ENCODE peak calls at places on chromosomes 1 and 21, in eight cellular contexts. One of them, this sample, is unnamed.

GRCh38 chr1:54836594-54836993 is 35.5 kb upstream of the TTC22 start:
- DNase-seq in posterior vena cava: peak; percentile 65
- DNase-seq in cardiac muscle cell: no peak
- DNase-seq in aorta: no peak
- DNase-seq in HT-29: no peak
- DNase-seq in glomerular endothelial cell: no peak
- DNase-seq in mesendoderm: no peak
- DNase-seq in nephron progenitor cell: no peak
- DNase-seq in this sample: no peak

GRCh38 chr1:25706146-25707089 is 89.8 kb downstream of the MAN1C1 start:
- DNase-seq in mesendoderm: peak; percentile 41
- DNase-seq in aorta: no peak
- DNase-seq in nephron progenitor cell: no peak
- DNase-seq in HT-29: no peak
- DNase-seq in posterior vena cava: peak; percentile 62
- DNase-seq in glomerular endothelial cell: no peak
- DNase-seq in cardiac muscle cell: no peak
- DNase-seq in this sample: no peak

GRCh38 chr1:183287191-183287675 is 101.2 kb downstream of the LAMC2 start:
- DNase-seq in mesendoderm: peak; percentile 96
- DNase-seq in HT-29: no peak
- DNase-seq in cardiac muscle cell: peak; percentile 70
- DNase-seq in glomerular endothelial cell: no peak
- DNase-seq in aorta: no peak
- DNase-seq in nephron progenitor cell: no peak
- DNase-seq in posterior vena cava: peak; percentile 85
- DNase-seq in this sample: no peak

GRCh38 chr1:44390277-44390676 is 14.8 kb upstream of the RNF220 start:
- DNase-seq in posterior vena cava: no peak
- DNase-seq in nephron progenitor cell: no peak
- DNase-seq in mesendoderm: no peak
- DNase-seq in glomerular endothelial cell: no peak
- DNase-seq in cardiac muscle cell: no peak
- DNase-seq in HT-29: no peak
- DNase-seq in aorta: no peak
- DNase-seq in this sample: peak; percentile 83

GRCh38 chr1:67618285-67619018 is 66.5 kb upstream of the GADD45A start:
- DNase-seq in HT-29: no peak
- DNase-seq in nephron progenitor cell: no peak
- DNase-seq in cardiac muscle cell: no peak
- DNase-seq in aorta: peak; percentile 80
- DNase-seq in glomerular endothelial cell: peak; percentile 90
- DNase-seq in mesendoderm: no peak
- DNase-seq in posterior vena cava: peak; percentile 89
- DNase-seq in this sample: peak; percentile 95

GRCh38 chr1:57316291-57316690 is 107.6 kb downstream of the DAB1 start:
- DNase-seq in nephron progenitor cell: no peak
- DNase-seq in posterior vena cava: no peak
- DNase-seq in HT-29: no peak
- DNase-seq in cardiac muscle cell: no peak
- DNase-seq in aorta: no peak
- DNase-seq in glomerular endothelial cell: no peak
- DNase-seq in mesendoderm: no peak
- DNase-seq in this sample: no peak

GRCh38 chr1:207903767-207904166 is 7.2 kb downstream of the CD34 start:
- DNase-seq in mesendoderm: no peak
- DNase-seq in glomerular endothelial cell: no peak
- DNase-seq in nephron progenitor cell: no peak
- DNase-seq in aorta: no peak
- DNase-seq in HT-29: no peak
- DNase-seq in cardiac muscle cell: no peak
- DNase-seq in posterior vena cava: no peak
- DNase-seq in this sample: no peak

GRCh38 chr1:191558389-191558788 is 599.9 kb upstream of the RGS18 start:
- DNase-seq in glomerular endothelial cell: no peak
- DNase-seq in posterior vena cava: no peak
- DNase-seq in aorta: no peak
- DNase-seq in cardiac muscle cell: no peak
- DNase-seq in nephron progenitor cell: no peak
- DNase-seq in HT-29: no peak
- DNase-seq in mesendoderm: no peak
- DNase-seq in this sample: no peak

GRCh38 chr1:185969028-185969427 is 234.8 kb downstream of the HMCN1 start:
- DNase-seq in mesendoderm: no peak
- DNase-seq in aorta: no peak
- DNase-seq in posterior vena cava: no peak
- DNase-seq in nephron progenitor cell: no peak
- DNase-seq in HT-29: no peak
- DNase-seq in cardiac muscle cell: no peak
- DNase-seq in glomerular endothelial cell: no peak
- DNase-seq in this sample: no peak

GRCh38 chr1:29626066-29626465 is 389.7 kb downstream of the PTPRU start:
- DNase-seq in mesendoderm: no peak
- DNase-seq in nephron progenitor cell: no peak
- DNase-seq in cardiac muscle cell: no peak
- DNase-seq in aorta: no peak
- DNase-seq in glomerular endothelial cell: no peak
- DNase-seq in HT-29: no peak
- DNase-seq in posterior vena cava: peak; percentile 23
- DNase-seq in this sample: no peak

GRCh38 chr21:46002841-46003574 is 21.4 kb downstream of the COL6A1 start:
- DNase-seq in nephron progenitor cell: peak; percentile 2
- DNase-seq in cardiac muscle cell: no peak
- DNase-seq in HT-29: no peak
- DNase-seq in posterior vena cava: peak; percentile 80
- DNase-seq in mesendoderm: no peak
- DNase-seq in aorta: peak; percentile 74
- DNase-seq in glomerular endothelial cell: no peak
- DNase-seq in this sample: no peak

GRCh38 chr1:156667610-156667967 is 9.6 kb downstream of the NES start:
- DNase-seq in HT-29: no peak
- DNase-seq in nephron progenitor cell: no peak
- DNase-seq in aorta: no peak
- DNase-seq in posterior vena cava: no peak
- DNase-seq in glomerular endothelial cell: no peak
- DNase-seq in cardiac muscle cell: peak; percentile 26
- DNase-seq in mesendoderm: no peak
- DNase-seq in this sample: no peak

GRCh38 chr1:2921970-2922686 is 99.1 kb upstream of the ACTRT2 start:
- DNase-seq in nephron progenitor cell: no peak
- DNase-seq in aorta: no peak
- DNase-seq in HT-29: peak; percentile 31
- DNase-seq in mesendoderm: no peak
- DNase-seq in cardiac muscle cell: no peak
- DNase-seq in posterior vena cava: no peak
- DNase-seq in glomerular endothelial cell: no peak
- DNase-seq in this sample: no peak

GRCh38 chr1:14878124-14878523 is 275.4 kb upstream of the TMEM51 start:
- DNase-seq in aorta: no peak
- DNase-seq in HT-29: no peak
- DNase-seq in glomerular endothelial cell: no peak
- DNase-seq in posterior vena cava: no peak
- DNase-seq in nephron progenitor cell: no peak
- DNase-seq in cardiac muscle cell: no peak
- DNase-seq in mesendoderm: no peak
- DNase-seq in this sample: no peak

GRCh38 chr1:27832762-27833161 is 2.2 kb downstream of the PPP1R8 start:
- DNase-seq in HT-29: no peak
- DNase-seq in glomerular endothelial cell: no peak
- DNase-seq in posterior vena cava: no peak
- DNase-seq in nephron progenitor cell: no peak
- DNase-seq in cardiac muscle cell: no peak
- DNase-seq in mesendoderm: no peak
- DNase-seq in aorta: no peak
- DNase-seq in this sample: no peak

GRCh38 chr1:157399343-157399983 is 152.9 kb downstream of the FCRL5 start:
- DNase-seq in mesendoderm: no peak
- DNase-seq in aorta: no peak
- DNase-seq in HT-29: no peak
- DNase-seq in glomerular endothelial cell: no peak
- DNase-seq in posterior vena cava: no peak
- DNase-seq in cardiac muscle cell: no peak
- DNase-seq in nephron progenitor cell: no peak
- DNase-seq in this sample: no peak

GRCh38 chr1:152836881-152837280 is 5.8 kb upstream of the LCE6A start:
- DNase-seq in HT-29: no peak
- DNase-seq in mesendoderm: no peak
- DNase-seq in cardiac muscle cell: no peak
- DNase-seq in glomerular endothelial cell: no peak
- DNase-seq in nephron progenitor cell: no peak
- DNase-seq in posterior vena cava: no peak
- DNase-seq in aorta: no peak
- DNase-seq in this sample: no peak

GRCh38 chr1:207890136-207890738 is 20.7 kb downstream of the CD34 start:
- DNase-seq in glomerular endothelial cell: peak; percentile 98
- DNase-seq in cardiac muscle cell: no peak
- DNase-seq in posterior vena cava: peak; percentile 85
- DNase-seq in mesendoderm: no peak
- DNase-seq in nephron progenitor cell: no peak
- DNase-seq in HT-29: no peak
- DNase-seq in aorta: peak; percentile 87
- DNase-seq in this sample: peak; percentile 60

GRCh38 chr1:154567386-154568164 is at the start of gene CHRNB2:
- DNase-seq in aorta: peak; percentile 89
- DNase-seq in cardiac muscle cell: peak; percentile 90
- DNase-seq in posterior vena cava: peak; percentile 87
- DNase-seq in HT-29: peak; percentile 33
- DNase-seq in mesendoderm: peak; percentile 93
- DNase-seq in glomerular endothelial cell: no peak
- DNase-seq in nephron progenitor cell: peak; percentile 95
- DNase-seq in this sample: no peak

GRCh38 chr1:154014154-154014910 is 23.8 kb downstream of the RPS27 start:
- DNase-seq in aorta: no peak
- DNase-seq in mesendoderm: no peak
- DNase-seq in cardiac muscle cell: no peak
- DNase-seq in posterior vena cava: no peak
- DNase-seq in HT-29: peak; percentile 39
- DNase-seq in nephron progenitor cell: no peak
- DNase-seq in glomerular endothelial cell: no peak
- DNase-seq in this sample: peak; percentile 21

GRCh38 chr1:48175116-48175515 is 47.4 kb upstream of the SLC5A9 start:
- DNase-seq in mesendoderm: no peak
- DNase-seq in aorta: no peak
- DNase-seq in posterior vena cava: no peak
- DNase-seq in HT-29: no peak
- DNase-seq in nephron progenitor cell: no peak
- DNase-seq in cardiac muscle cell: no peak
- DNase-seq in glomerular endothelial cell: no peak
- DNase-seq in this sample: no peak

GRCh38 chr1:63255153-63255552 is 67.2 kb upstream of the FOXD3 start:
- DNase-seq in nephron progenitor cell: no peak
- DNase-seq in aorta: no peak
- DNase-seq in cardiac muscle cell: no peak
- DNase-seq in HT-29: no peak
- DNase-seq in glomerular endothelial cell: no peak
- DNase-seq in posterior vena cava: no peak
- DNase-seq in mesendoderm: no peak
- DNase-seq in this sample: no peak

This sample was measured in stromal cell of bone marrow.